ENCODE peak calls at places on chromosomes 5 and 9, in nine cellular contexts. D, R, F, U, E, T, Q, N and A are unnamed samples.

GRCh38 chr9:127407505-127407868 is 10.5 kb downstream of the SLC2A8 start:
- DNase-seq in D (no peak), R (no peak), F (no peak), U (no peak), E (no peak), T (no peak), Q (no peak), N (no peak), A (no peak)

GRCh38 chr5:100840769-100841168 is 62.3 kb downstream of the ST8SIA4 start:
- DNase-seq in D (no peak), R (no peak), F (no peak), U (no peak), E (no peak), T (no peak), Q (no peak), N (no peak), A (no peak)

GRCh38 chr5:104800440-104801048 is 1238.0 kb upstream of the NUDT12 start:
- DNase-seq in D (peak; percentile 3), R (no peak), F (no peak), U (no peak), E (no peak), T (no peak), Q (peak; percentile 26), N (no peak), A (no peak)

GRCh38 chr9:21789541-21790037 is 12.8 kb upstream of the MTAP start:
- DNase-seq in D (peak; percentile 92), R (no peak), F (peak; percentile 65), U (no peak), E (no peak), T (peak; percentile 71), Q (peak; percentile 83), N (peak; percentile 40), A (peak; percentile 48)

GRCh38 chr9:2024888-2025781 is 10.0 kb downstream of the SMARCA2 start:
- DNase-seq in D (no peak), R (no peak), F (no peak), U (no peak), E (no peak), T (no peak), Q (no peak), N (no peak), A (no peak)

GRCh38 chr5:65127181-65127901 is 354.4 kb downstream of the ADAMTS6 start:
- DNase-seq in D (no peak), R (no peak), F (no peak), U (no peak), E (no peak), T (no peak), Q (no peak), N (no peak), A (no peak)

GRCh38 chr5:39650234-39650816 is 225.5 kb upstream of the DAB2 start:
- DNase-seq in D (no peak), R (no peak), F (no peak), U (no peak), E (no peak), T (no peak), Q (no peak), N (no peak), A (no peak)

GRCh38 chr9:81588148-81588874 is 101.0 kb downstream of the TLE1 start:
- DNase-seq in D (no peak), R (no peak), F (peak; percentile 86), U (peak; percentile 66), E (peak; percentile 89), T (peak; percentile 60), Q (peak; percentile 99), N (no peak), A (peak; percentile 96)

GRCh38 chr5:53170748-53171349 is 61.3 kb upstream of the MOCS2 start:
- DNase-seq in D (peak; percentile 32), R (no peak), F (no peak), U (no peak), E (no peak), T (peak; percentile 45), Q (peak; percentile 23), N (no peak), A (peak; percentile 13)

GRCh38 chr9:114805670-114806551 is at the start of gene TNFSF15:
- DNase-seq in D (no peak), R (peak; percentile 77), F (peak; percentile 71), U (peak; percentile 73), E (peak; percentile 59), T (no peak), Q (peak; percentile 49), N (peak; percentile 43), A (peak; percentile 73)
- TF ChIP-seq POLR2A in D (no peak), R (no peak), F (no peak), U (no peak), E (no peak), T (no peak), Q (no peak), N (no peak), A (peak; percentile 40)

DNA sequence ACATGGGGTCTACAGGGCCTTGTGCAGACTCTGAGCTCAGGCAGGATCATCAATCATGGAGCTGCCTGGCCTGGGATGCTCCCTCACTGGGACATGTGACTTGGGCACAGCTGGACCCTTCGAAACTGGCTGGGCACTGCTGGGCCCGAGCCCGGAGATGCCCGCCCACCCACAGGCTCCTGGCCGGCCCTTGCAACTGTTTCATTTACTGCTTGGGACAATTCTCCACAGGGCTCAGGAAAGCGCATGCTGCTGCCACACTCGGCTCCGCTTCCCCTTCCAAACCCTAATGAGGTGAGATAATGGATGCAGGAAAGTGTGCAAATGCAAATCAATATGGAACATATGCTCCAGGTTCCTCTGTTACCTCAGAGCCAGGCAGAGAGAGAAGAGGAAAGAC is 387.5 kb downstream of the TRIM36 start:
- DNase-seq in D (no peak), R (no peak), F (no peak), U (no peak), E (no peak), T (no peak), Q (no peak), N (no peak), A (no peak)
- TF ChIP-seq CTCF in D (no peak), R (no peak), F (no peak), U (no peak), E (no peak), T (no peak), Q (no peak), N (no peak), A (no peak)

GRCh38 chr9:137351781-137352501 is 49.9 kb upstream of the NRARP start:
- DNase-seq in D (no peak), R (no peak), F (peak; percentile 22), U (no peak), E (no peak), T (no peak), Q (no peak), N (no peak), A (no peak)

GRCh38 chr9:137350696-137351584 is 48.9 kb upstream of the NRARP start:
- DNase-seq in D (no peak), R (no peak), F (peak; percentile 17), U (no peak), E (peak; percentile 57), T (no peak), Q (no peak), N (no peak), A (no peak)

GRCh38 chr9:137347928-137348327 is 45.9 kb upstream of the NRARP start:
- DNase-seq in D (no peak), R (no peak), F (peak; percentile 16), U (no peak), E (no peak), T (no peak), Q (no peak), N (no peak), A (no peak)

GRCh38 chr9:137348781-137349470 is 46.9 kb upstream of the NRARP start:
- DNase-seq in D (no peak), R (no peak), F (no peak), U (no peak), E (no peak), T (no peak), Q (no peak), N (no peak), A (no peak)

DNA sequence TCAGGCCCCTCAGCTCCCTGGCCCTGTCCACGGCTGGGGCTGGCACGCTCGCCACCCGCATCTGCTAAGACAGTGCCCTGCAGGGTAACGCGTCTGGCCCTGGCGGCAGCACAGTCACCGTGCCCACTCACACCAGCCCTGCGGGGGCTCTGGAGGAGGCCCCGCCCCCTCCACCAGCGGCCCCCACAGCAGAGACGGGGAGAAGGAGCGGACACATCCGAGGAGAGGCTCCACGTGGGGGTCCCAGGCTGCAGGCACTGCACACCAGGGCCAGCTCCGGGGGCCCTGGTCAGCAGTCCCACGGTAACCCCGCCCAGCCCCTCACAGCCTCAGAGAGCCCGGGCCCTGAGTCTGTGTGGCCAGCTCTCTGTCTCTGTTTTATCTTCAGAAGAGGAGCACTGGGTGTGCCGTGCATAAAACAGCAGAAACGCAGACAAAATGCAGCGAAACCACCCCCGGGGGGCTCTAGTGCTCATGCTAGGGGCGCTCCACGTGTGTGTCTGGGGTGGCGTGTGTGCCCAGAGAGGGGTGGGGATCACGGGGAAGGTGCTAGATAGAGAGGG is 47.5 kb upstream of the NRARP start:
- DNase-seq in D (no peak), R (no peak), F (peak; percentile 22), U (no peak), E (no peak), T (no peak), Q (no peak), N (no peak), A (no peak)
- H3K4me1 ChIP-seq in D (no peaks in the 10 kb centered on the region), R (peaks cover 27% of the 10 kb centered on the region), F (no peaks in the 10 kb centered on the region), U (no peaks in the 10 kb centered on the region), E (no peaks in the 10 kb centered on the region), T (no peaks in the 10 kb centered on the region), Q (peaks cover 12% of the 10 kb centered on the region), N (no peaks in the 10 kb centered on the region), A (no peaks in the 10 kb centered on the region)

GRCh38 chr5:58455495-58455894 is 4.4 kb downstream of the PLK2 start:
- DNase-seq in D (no peak), R (no peak), F (no peak), U (no peak), E (no peak), T (no peak), Q (no peak), N (no peak), A (no peak)

GRCh38 chr5:58452566-58453258 is 7.2 kb downstream of the PLK2 start:
- DNase-seq in D (no peak), R (no peak), F (no peak), U (no peak), E (no peak), T (no peak), Q (no peak), N (no peak), A (no peak)

GRCh38 chr5:58453326-58453725 is 6.6 kb downstream of the PLK2 start:
- DNase-seq in D (no peak), R (no peak), F (no peak), U (no peak), E (no peak), T (no peak), Q (no peak), N (no peak), A (no peak)

GRCh38 chr5:58455066-58455465 is 4.8 kb downstream of the PLK2 start:
- DNase-seq in D (no peak), R (no peak), F (no peak), U (no peak), E (no peak), T (no peak), Q (no peak), N (no peak), A (no peak)

DNA sequence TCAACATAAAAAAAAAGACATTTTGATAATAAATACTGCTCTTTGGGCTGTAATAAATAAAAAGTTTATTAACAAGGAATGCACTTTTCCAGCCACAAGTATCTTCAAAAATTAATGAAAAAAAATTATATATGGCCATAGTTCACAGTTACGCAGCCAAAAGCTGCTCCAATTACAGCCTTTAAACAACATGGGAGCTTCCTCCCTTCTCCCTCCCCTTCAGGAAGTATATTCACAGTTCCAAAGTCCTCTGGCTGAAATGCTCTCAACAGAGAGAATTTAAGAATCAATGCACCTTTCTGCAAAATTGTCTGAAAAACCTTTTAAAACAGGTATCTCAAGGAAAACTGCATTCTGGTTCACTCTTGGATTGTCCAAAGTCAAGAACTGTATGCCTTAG is 5.9 kb downstream of the PLK2 start:
- DNase-seq in D (no peak), R (no peak), F (no peak), U (no peak), E (no peak), T (no peak), Q (no peak), N (no peak), A (no peak)
- TF ChIP-seq POLR2A in D (no peak), R (no peak), F (no peak), U (no peak), E (no peak), T (no peak), Q (no peak), N (no peak), A (no peak)